ENCODE peak calls at places on chromosomes 5 and 9, in five cellular contexts. S is DND-41, L is suprapubic skin, E is brain microvascular endothelial cell, Z is testis. C is an unnamed sample.

GRCh38 chr9:37968228-37968672 is 64.3 kb upstream of the SLC25A51 start:
- DNase-seq in S (no peak), L (no peak), E (peak; percentile 50), Z (no peak), C (peak; percentile 79)

GRCh38 chr9:121556580-121556979 is 56.9 kb upstream of the GGTA1 start:
- DNase-seq in S (no peak), L (no peak), E (peak; percentile 96), Z (peak; percentile 23), C (peak; percentile 93)

GRCh38 chr5:75512383-75513074 is 838 bp downstream of the POLK start:
- DNase-seq in S (no peak), L (no peak), E (no peak), Z (no peak), C (no peak)

GRCh38 chr9:21788752-21789151 is 13.7 kb upstream of the MTAP start:
- DNase-seq in S (no peak), L (no peak), E (no peak), Z (no peak), C (no peak)

GRCh38 chr5:131462479-131462878 is 172.6 kb downstream of the RAPGEF6 start:
- DNase-seq in S (no peak), L (no peak), E (no peak), Z (no peak), C (no peak)

GRCh38 chr9:87498046-87498815 is 564 bp downstream of the DAPK1 start:
- DNase-seq in S (no peak), L (no peak), E (no peak), Z (peak; percentile 65), C (no peak)

GRCh38 chr5:142810081-142810480 is 39.9 kb downstream of the ARHGAP26 start:
- DNase-seq in S (no peak), L (no peak), E (no peak), Z (peak; percentile 67), C (no peak)

GRCh38 chr9:89759563-89759962 is 154.8 kb downstream of the GADD45G start:
- DNase-seq in S (no peak), L (no peak), E (no peak), Z (no peak), C (peak; percentile 67)

GRCh38 chr9:138024831-138025291 is 147.3 kb downstream of the CACNA1B start:
- DNase-seq in S (no peak), L (peak; percentile 49), E (no peak), Z (peak; percentile 13), C (no peak)

GRCh38 chr5:165573445-165573844 is 2068.0 kb downstream of the MAT2B start:
- DNase-seq in S (no peak), L (no peak), E (no peak), Z (no peak), C (no peak)

GRCh38 chr5:89988998-89989690 is 420.4 kb downstream of the CETN3 start:
- DNase-seq in S (no peak), L (no peak), E (peak; percentile 38), Z (peak; percentile 14), C (no peak)

GRCh38 chr5:125485003-125485641 is 738.7 kb upstream of the ZNF608 start:
- DNase-seq in S (no peak), L (no peak), E (peak; percentile 90), Z (peak; percentile 39), C (peak; percentile 55)

GRCh38 chr9:88733651-88734470 is 198.9 kb downstream of the NXNL2 start:
- DNase-seq in S (no peak), L (no peak), E (peak; percentile 41), Z (no peak), C (peak; percentile 43)

GRCh38 chr9:87579761-87580626 is 82.3 kb downstream of the DAPK1 start:
- DNase-seq in S (no peak), L (no peak), E (no peak), Z (no peak), C (no peak)

GRCh38 chr9:69476016-69476415 is 151.0 kb downstream of the ENTREP1 start:
- DNase-seq in S (no peak), L (no peak), E (no peak), Z (no peak), C (no peak)

GRCh38 chr9:133703571-133704399 is 34.4 kb downstream of the SARDH start:
- DNase-seq in S (peak; percentile 43), L (peak; percentile 45), E (no peak), Z (no peak), C (no peak)

GRCh38 chr5:57884346-57885102 is 401.9 kb upstream of the ACTBL2 start:
- DNase-seq in S (no peak), L (no peak), E (no peak), Z (no peak), C (no peak)

GRCh38 chr5:57891443-57891842 is 408.8 kb upstream of the ACTBL2 start:
- DNase-seq in S (no peak), L (no peak), E (no peak), Z (no peak), C (no peak)

GRCh38 chr5:57887851-57888621 is 405.4 kb upstream of the ACTBL2 start:
- DNase-seq in S (no peak), L (no peak), E (peak; percentile 67), Z (peak; percentile 71), C (peak; percentile 41)

DNA sequence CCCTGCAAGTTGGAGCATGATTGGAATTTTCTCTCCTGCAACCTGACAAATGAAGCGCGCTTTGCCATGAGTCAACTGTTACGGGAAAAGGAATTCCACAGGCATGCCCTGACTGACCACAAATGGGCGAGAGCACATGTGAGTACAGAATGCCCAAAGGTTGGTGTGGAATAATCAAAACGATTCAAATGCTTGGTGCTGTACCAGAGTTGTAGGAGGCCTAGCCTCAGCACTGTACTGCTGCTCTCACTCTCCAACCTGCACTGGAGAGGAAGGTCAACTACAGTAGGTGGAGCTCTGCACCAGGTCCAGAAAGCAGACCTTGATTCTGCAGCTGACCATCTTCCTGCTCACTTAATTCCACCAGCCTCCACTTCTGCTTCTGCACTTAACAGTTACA is 406.9 kb upstream of the ACTBL2 start:
- DNase-seq in S (no peak), L (no peak), E (peak; percentile 44), Z (peak; percentile 19), C (peak; percentile 50)
- H3K27ac ChIP-seq in S (no peak overlapping the region), L (no peak overlapping the region), E (no peak overlapping the region), Z (no peak overlapping the region), C (no peak overlapping the region)

GRCh38 chr5:109921735-109922395 is 232.1 kb downstream of the MAN2A1 start:
- DNase-seq in S (peak; percentile 97), L (no peak), E (no peak), Z (peak; percentile 42), C (no peak)
- H3K27ac ChIP-seq in S (peak overlapping the region; percentile 98), L (no peak overlapping the region), E (no peak overlapping the region), Z (no peak overlapping the region), C (no peak overlapping the region)

GRCh38 chr9:83956288-83957028 is 23.6 kb downstream of the HNRNPK start:
- DNase-seq in S (peak; percentile 70), L (peak; percentile 86), E (no peak), Z (peak; percentile 87), C (peak; percentile 70)
- H3K27ac ChIP-seq in S (peak overlapping the region; percentile 77), L (peak overlapping the region; percentile 90), E (peak overlapping the region; percentile 21), Z (peak overlapping the region; percentile 92), C (peak overlapping the region; percentile 2)

DNA sequence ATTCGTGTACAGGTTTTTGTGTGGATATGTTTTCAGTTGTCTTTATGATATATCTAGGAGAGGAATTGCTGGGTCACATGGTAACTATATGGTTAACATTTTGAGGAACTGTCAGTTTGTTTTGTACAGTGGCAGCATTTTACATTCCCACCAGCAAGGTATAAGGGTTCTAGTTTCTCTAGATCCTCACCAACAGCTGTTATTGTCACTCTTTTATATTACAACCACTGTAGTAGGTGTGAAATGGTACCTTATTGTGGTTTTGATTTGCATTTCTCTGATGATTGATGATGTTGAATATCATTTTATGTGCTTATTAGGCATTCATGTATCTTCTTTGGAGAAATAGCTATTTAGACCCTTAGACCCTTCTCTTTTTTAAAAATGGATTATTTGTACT is 82.9 kb downstream of the CCDC171 start:
- DNase-seq in S (no peak), L (no peak), E (no peak), Z (no peak), C (no peak)
- H3K27ac ChIP-seq in S (no peak overlapping the region), L (no peak overlapping the region), E (no peak overlapping the region), Z (no peak overlapping the region), C (no peak overlapping the region)

DNA sequence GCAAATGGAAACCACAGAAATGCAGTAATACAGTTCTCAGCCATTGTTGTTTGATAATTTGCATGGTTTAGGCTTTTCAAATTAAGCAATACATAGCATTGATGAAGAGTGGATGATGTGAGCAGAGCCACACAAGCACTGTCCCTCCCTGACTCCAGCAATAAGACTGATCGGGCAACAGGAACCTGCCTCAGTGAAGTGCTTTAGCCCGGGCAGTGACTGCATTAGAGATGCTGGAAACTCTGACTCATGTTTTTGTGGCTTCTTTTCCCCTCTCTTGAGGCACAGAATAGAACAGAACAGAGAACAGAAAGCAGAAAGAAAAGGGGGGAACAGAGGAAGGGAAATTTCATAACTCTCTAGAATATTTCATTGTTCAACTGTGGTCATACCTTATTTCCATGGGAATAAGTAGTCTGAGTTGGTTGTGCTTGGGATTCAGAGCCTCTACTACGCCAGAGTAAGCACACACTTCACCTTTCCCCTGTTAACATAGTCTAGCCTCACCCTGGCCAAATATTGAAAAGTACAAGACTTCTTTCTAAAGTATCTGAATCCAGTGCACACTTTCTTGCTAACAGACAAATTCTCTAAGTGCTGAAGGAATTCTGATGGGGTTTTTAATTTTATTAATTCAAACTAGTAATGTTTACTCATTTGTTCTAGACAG is 164.8 kb upstream of the VCAN start:
- DNase-seq in S (no peak), L (no peak), E (peak; percentile 89), Z (no peak), C (peak; percentile 53)
- H3K27ac ChIP-seq in S (no peak overlapping the region), L (peak overlapping the region; percentile 18), E (no peak overlapping the region), Z (no peak overlapping the region), C (no peak overlapping the region)

DNA sequence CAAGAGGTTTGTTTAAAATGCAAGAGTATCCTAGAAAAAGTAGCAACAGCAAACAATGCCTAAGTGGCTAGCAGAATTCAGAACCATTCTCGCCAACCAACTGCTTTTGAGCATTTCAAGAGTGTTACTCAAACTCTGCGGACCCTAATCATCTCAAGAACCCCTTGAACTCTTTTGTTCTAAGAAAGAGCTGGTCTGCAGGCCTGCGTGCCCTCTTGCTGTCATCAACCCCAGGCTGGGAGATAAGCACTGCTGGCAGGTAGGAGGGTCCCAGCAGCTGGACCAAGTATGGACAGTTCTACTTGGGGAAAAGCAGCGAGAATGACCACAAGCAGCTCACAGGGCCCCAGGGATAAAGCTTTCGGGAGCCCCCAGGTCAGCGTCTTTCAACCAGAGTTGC is 38.3 kb downstream of the MYO10 start:
- DNase-seq in S (no peak), L (no peak), E (no peak), Z (no peak), C (no peak)
- H3K27ac ChIP-seq in S (no peak overlapping the region), L (no peak overlapping the region), E (peak overlapping the region; percentile 5), Z (no peak overlapping the region), C (no peak overlapping the region)